ENCODE peak calls at places on chromosome 7, in ten cellular contexts. One of them, this sample, is unnamed.

GRCh38 chr7:43531700-43532099 is 51.2 kb upstream of the STK17A start:
- DNase-seq in A549: no peak
- DNase-seq in mucosa of descending colon: no peak
- DNase-seq in fibroblast of lung: no peak
- DNase-seq in AG10803: peak
- DNase-seq in AG04449: no peak
- DNase-seq in right cardiac atrium: no peak
- DNase-seq in hepatocyte: no peak
- DNase-seq in effector memory CD4-positive, alpha-beta T cell: no peak
- DNase-seq in testis: no peak
- DNase-seq in this sample: no peak

GRCh38 chr7:30478349-30479228 is at the start of gene NOD1:
- DNase-seq in A549: peak
- DNase-seq in mucosa of descending colon: peak
- DNase-seq in fibroblast of lung: peak
- DNase-seq in AG10803: peak
- DNase-seq in AG04449: no peak
- DNase-seq in right cardiac atrium: peak
- DNase-seq in hepatocyte: peak
- DNase-seq in effector memory CD4-positive, alpha-beta T cell: peak
- DNase-seq in testis: peak
- DNase-seq in this sample: no peak

GRCh38 chr7:155643804-155644177 is 670 bp upstream of the RBM33 start:
- DNase-seq in A549: peak
- DNase-seq in mucosa of descending colon: no peak
- DNase-seq in fibroblast of lung: peak
- DNase-seq in AG10803: no peak
- DNase-seq in AG04449: no peak
- DNase-seq in right cardiac atrium: no peak
- DNase-seq in hepatocyte: no peak
- DNase-seq in effector memory CD4-positive, alpha-beta T cell: no peak
- DNase-seq in testis: no peak
- DNase-seq in this sample: no peak

GRCh38 chr7:134448359-134449229 is 10.3 kb downstream of the AKR1B1 start:
- DNase-seq in A549: peak
- DNase-seq in mucosa of descending colon: no peak
- DNase-seq in fibroblast of lung: peak
- DNase-seq in AG10803: peak
- DNase-seq in AG04449: peak
- DNase-seq in right cardiac atrium: no peak
- DNase-seq in hepatocyte: no peak
- DNase-seq in effector memory CD4-positive, alpha-beta T cell: no peak
- DNase-seq in testis: no peak
- DNase-seq in this sample: peak

GRCh38 chr7:74505426-74506328 is 52.0 kb downstream of the GTF2IRD1 start:
- DNase-seq in A549: no peak
- DNase-seq in mucosa of descending colon: no peak
- DNase-seq in fibroblast of lung: no peak
- DNase-seq in AG10803: no peak
- DNase-seq in AG04449: no peak
- DNase-seq in right cardiac atrium: no peak
- DNase-seq in hepatocyte: peak
- DNase-seq in effector memory CD4-positive, alpha-beta T cell: no peak
- DNase-seq in testis: no peak
- DNase-seq in this sample: no peak

GRCh38 chr7:121547341-121548092 is 151.4 kb upstream of the FAM3C start:
- DNase-seq in A549: peak
- DNase-seq in mucosa of descending colon: peak
- DNase-seq in fibroblast of lung: peak
- DNase-seq in AG10803: peak
- DNase-seq in AG04449: no peak
- DNase-seq in right cardiac atrium: no peak
- DNase-seq in hepatocyte: peak
- DNase-seq in effector memory CD4-positive, alpha-beta T cell: no peak
- DNase-seq in testis: no peak
- DNase-seq in this sample: peak

GRCh38 chr7:3393862-3394261 is 92.8 kb downstream of the SDK1 start:
- DNase-seq in A549: no peak
- DNase-seq in mucosa of descending colon: no peak
- DNase-seq in fibroblast of lung: no peak
- DNase-seq in AG10803: no peak
- DNase-seq in AG04449: no peak
- DNase-seq in right cardiac atrium: no peak
- DNase-seq in hepatocyte: no peak
- DNase-seq in effector memory CD4-positive, alpha-beta T cell: no peak
- DNase-seq in testis: no peak
- DNase-seq in this sample: no peak

GRCh38 chr7:112290065-112290464 is 83.6 kb downstream of the ZNF277 start:
- DNase-seq in A549: no peak
- DNase-seq in mucosa of descending colon: no peak
- DNase-seq in fibroblast of lung: peak
- DNase-seq in AG10803: peak
- DNase-seq in AG04449: no peak
- DNase-seq in right cardiac atrium: no peak
- DNase-seq in hepatocyte: no peak
- DNase-seq in effector memory CD4-positive, alpha-beta T cell: no peak
- DNase-seq in testis: no peak
- DNase-seq in this sample: peak

GRCh38 chr7:7769712-7770111 is 51.3 kb upstream of the RPA3 start:
- DNase-seq in A549: no peak
- DNase-seq in mucosa of descending colon: no peak
- DNase-seq in fibroblast of lung: no peak
- DNase-seq in AG10803: no peak
- DNase-seq in AG04449: no peak
- DNase-seq in right cardiac atrium: no peak
- DNase-seq in hepatocyte: no peak
- DNase-seq in effector memory CD4-positive, alpha-beta T cell: no peak
- DNase-seq in testis: no peak
- DNase-seq in this sample: no peak

GRCh38 chr7:7771452-7771851 is 53.0 kb upstream of the RPA3 start:
- DNase-seq in A549: no peak
- DNase-seq in mucosa of descending colon: no peak
- DNase-seq in fibroblast of lung: peak
- DNase-seq in AG10803: no peak
- DNase-seq in AG04449: no peak
- DNase-seq in right cardiac atrium: no peak
- DNase-seq in hepatocyte: no peak
- DNase-seq in effector memory CD4-positive, alpha-beta T cell: no peak
- DNase-seq in testis: no peak
- DNase-seq in this sample: no peak

GRCh38 chr7:7770228-7770627 is 51.8 kb upstream of the RPA3 start:
- DNase-seq in A549: no peak
- DNase-seq in mucosa of descending colon: no peak
- DNase-seq in fibroblast of lung: peak
- DNase-seq in AG10803: peak
- DNase-seq in AG04449: no peak
- DNase-seq in right cardiac atrium: no peak
- DNase-seq in hepatocyte: no peak
- DNase-seq in effector memory CD4-positive, alpha-beta T cell: no peak
- DNase-seq in testis: no peak
- DNase-seq in this sample: peak

GRCh38 chr7:7773334-7774308 is 55.2 kb upstream of the RPA3 start:
- DNase-seq in A549: no peak
- DNase-seq in mucosa of descending colon: no peak
- DNase-seq in fibroblast of lung: no peak
- DNase-seq in AG10803: no peak
- DNase-seq in AG04449: no peak
- DNase-seq in right cardiac atrium: no peak
- DNase-seq in hepatocyte: no peak
- DNase-seq in effector memory CD4-positive, alpha-beta T cell: no peak
- DNase-seq in testis: no peak
- DNase-seq in this sample: no peak

DNA sequence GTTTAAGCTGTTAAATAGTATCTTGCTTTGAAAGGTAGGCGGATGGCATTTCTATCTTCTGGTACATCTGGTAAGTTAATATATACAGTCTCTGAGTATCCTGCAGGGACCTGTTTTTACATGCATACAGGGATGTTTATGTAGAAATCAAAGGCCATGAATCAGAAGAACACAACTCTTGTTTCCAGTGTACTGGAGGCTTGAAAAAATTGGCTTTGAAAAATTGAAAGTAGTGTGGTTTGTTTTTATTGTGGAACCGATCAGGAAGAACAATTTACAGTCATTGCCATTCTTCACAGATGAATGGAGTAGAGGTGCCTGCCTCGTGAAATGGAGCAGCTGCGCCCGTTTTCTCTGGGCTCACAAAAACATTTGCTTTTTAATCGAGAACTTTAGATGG is 54.0 kb upstream of the RPA3 start:
- DNase-seq in A549: no peak
- DNase-seq in mucosa of descending colon: no peak
- DNase-seq in fibroblast of lung: peak
- DNase-seq in AG10803: no peak
- DNase-seq in AG04449: no peak
- DNase-seq in right cardiac atrium: no peak
- DNase-seq in hepatocyte: no peak
- DNase-seq in effector memory CD4-positive, alpha-beta T cell: no peak
- DNase-seq in testis: no peak
- DNase-seq in this sample: peak
- H3K4me3 ChIP-seq in A549: no peak
- H3K4me3 ChIP-seq in mucosa of descending colon: no peak
- H3K4me3 ChIP-seq in fibroblast of lung: no peak
- H3K4me3 ChIP-seq in AG10803: no peak
- H3K4me3 ChIP-seq in AG04449: no peak
- H3K4me3 ChIP-seq in right cardiac atrium: no peak
- H3K4me3 ChIP-seq in hepatocyte: no peak
- H3K4me3 ChIP-seq in effector memory CD4-positive, alpha-beta T cell: peak
- H3K4me3 ChIP-seq in testis: no peak
- H3K4me3 ChIP-seq in this sample: peak

GRCh38 chr7:4790516-4790991 is 15.1 kb downstream of the AP5Z1 start:
- DNase-seq in A549: no peak
- DNase-seq in mucosa of descending colon: no peak
- DNase-seq in fibroblast of lung: no peak
- DNase-seq in AG10803: no peak
- DNase-seq in AG04449: no peak
- DNase-seq in right cardiac atrium: no peak
- DNase-seq in hepatocyte: no peak
- DNase-seq in effector memory CD4-positive, alpha-beta T cell: no peak
- DNase-seq in testis: no peak
- DNase-seq in this sample: no peak

GRCh38 chr7:4791101-4791737 is 15.8 kb downstream of the AP5Z1 start:
- DNase-seq in A549: no peak
- DNase-seq in mucosa of descending colon: no peak
- DNase-seq in fibroblast of lung: no peak
- DNase-seq in AG10803: no peak
- DNase-seq in AG04449: no peak
- DNase-seq in right cardiac atrium: no peak
- DNase-seq in hepatocyte: no peak
- DNase-seq in effector memory CD4-positive, alpha-beta T cell: no peak
- DNase-seq in testis: no peak
- DNase-seq in this sample: no peak

GRCh38 chr7:4794591-4795350 is 19.3 kb downstream of the AP5Z1 start:
- DNase-seq in A549: no peak
- DNase-seq in mucosa of descending colon: no peak
- DNase-seq in fibroblast of lung: peak
- DNase-seq in AG10803: peak
- DNase-seq in AG04449: no peak
- DNase-seq in right cardiac atrium: no peak
- DNase-seq in hepatocyte: no peak
- DNase-seq in effector memory CD4-positive, alpha-beta T cell: no peak
- DNase-seq in testis: no peak
- DNase-seq in this sample: no peak

GRCh38 chr7:4791738-4792536 is 16.5 kb downstream of the AP5Z1 start:
- DNase-seq in A549: no peak
- DNase-seq in mucosa of descending colon: peak
- DNase-seq in fibroblast of lung: peak
- DNase-seq in AG10803: peak
- DNase-seq in AG04449: no peak
- DNase-seq in right cardiac atrium: peak
- DNase-seq in hepatocyte: peak
- DNase-seq in effector memory CD4-positive, alpha-beta T cell: peak
- DNase-seq in testis: peak
- DNase-seq in this sample: no peak

DNA sequence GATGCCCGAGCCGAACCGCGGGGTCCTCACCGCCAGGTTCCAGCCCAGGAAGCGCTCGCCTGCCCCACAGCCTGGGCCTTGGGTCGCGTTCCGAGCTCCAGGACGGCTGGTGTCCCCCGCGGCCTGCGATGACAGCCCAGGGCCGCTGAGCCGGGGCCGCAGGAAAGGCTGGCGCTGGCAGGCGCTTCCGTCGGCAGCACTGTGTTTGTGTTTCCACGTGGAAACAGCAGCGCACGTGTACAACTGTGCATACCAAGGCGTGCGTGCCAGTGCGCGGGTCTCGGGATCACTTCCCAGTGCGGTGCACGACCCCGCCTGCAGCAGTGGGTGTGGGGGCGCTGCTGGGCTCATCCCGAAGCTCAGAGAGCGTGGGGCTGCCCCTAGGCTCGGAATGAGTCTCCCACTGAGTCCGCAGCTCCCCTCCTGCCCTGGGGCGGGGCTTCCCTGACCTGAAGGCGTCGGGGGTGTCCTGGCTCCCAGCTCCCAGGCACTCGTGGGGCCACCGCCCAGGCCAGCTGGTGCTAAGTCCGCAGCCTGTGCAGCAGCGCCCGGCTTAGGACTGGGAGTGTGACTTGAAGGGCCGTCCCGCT is 17.2 kb downstream of the AP5Z1 start:
- DNase-seq in A549: no peak
- DNase-seq in mucosa of descending colon: peak
- DNase-seq in fibroblast of lung: peak
- DNase-seq in AG10803: peak
- DNase-seq in AG04449: no peak
- DNase-seq in right cardiac atrium: no peak
- DNase-seq in hepatocyte: no peak
- DNase-seq in effector memory CD4-positive, alpha-beta T cell: no peak
- DNase-seq in testis: peak
- DNase-seq in this sample: no peak
- H3K4me3 ChIP-seq in A549: no peak
- H3K4me3 ChIP-seq in mucosa of descending colon: no peak
- H3K4me3 ChIP-seq in fibroblast of lung: no peak
- H3K4me3 ChIP-seq in AG10803: peak
- H3K4me3 ChIP-seq in AG04449: peak
- H3K4me3 ChIP-seq in right cardiac atrium: peak
- H3K4me3 ChIP-seq in hepatocyte: no peak
- H3K4me3 ChIP-seq in effector memory CD4-positive, alpha-beta T cell: peak
- H3K4me3 ChIP-seq in testis: peak
- H3K4me3 ChIP-seq in this sample: peak

GRCh38 chr7:135747366-135747765 is 1.2 kb downstream of the FAM180A start:
- DNase-seq in A549: no peak
- DNase-seq in mucosa of descending colon: no peak
- DNase-seq in fibroblast of lung: no peak
- DNase-seq in AG10803: peak
- DNase-seq in AG04449: no peak
- DNase-seq in right cardiac atrium: no peak
- DNase-seq in hepatocyte: no peak
- DNase-seq in effector memory CD4-positive, alpha-beta T cell: no peak
- DNase-seq in testis: no peak
- DNase-seq in this sample: no peak
- H3K4me3 ChIP-seq in A549: no peak
- H3K4me3 ChIP-seq in mucosa of descending colon: no peak
- H3K4me3 ChIP-seq in fibroblast of lung: peak
- H3K4me3 ChIP-seq in AG10803: peak
- H3K4me3 ChIP-seq in AG04449: no peak
- H3K4me3 ChIP-seq in right cardiac atrium: no peak
- H3K4me3 ChIP-seq in hepatocyte: no peak
- H3K4me3 ChIP-seq in effector memory CD4-positive, alpha-beta T cell: no peak
- H3K4me3 ChIP-seq in testis: no peak
- H3K4me3 ChIP-seq in this sample: no peak

DNA sequence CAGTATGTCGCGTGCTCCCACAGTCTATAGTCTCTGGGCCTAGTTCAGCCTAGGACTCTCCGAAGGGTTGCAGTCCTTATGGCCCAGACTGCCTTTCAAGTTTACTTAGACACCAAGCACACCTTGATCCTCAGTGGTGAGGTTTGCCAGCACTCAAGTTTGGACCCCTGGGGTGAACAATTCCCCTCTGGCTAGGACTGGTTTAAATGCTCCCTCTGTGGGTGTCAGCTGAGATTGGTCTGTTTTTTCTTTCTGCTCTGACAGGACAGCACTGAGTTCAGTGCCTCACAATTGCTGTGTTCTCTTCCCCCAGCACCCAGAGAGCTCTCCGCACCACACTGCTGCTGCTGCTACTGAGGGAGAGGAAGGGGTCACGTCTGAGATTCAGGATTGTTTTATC is 31.9 kb upstream of the AGR3 start:
- DNase-seq in A549: no peak
- DNase-seq in mucosa of descending colon: no peak
- DNase-seq in fibroblast of lung: no peak
- DNase-seq in AG10803: no peak
- DNase-seq in AG04449: no peak
- DNase-seq in right cardiac atrium: no peak
- DNase-seq in hepatocyte: no peak
- DNase-seq in effector memory CD4-positive, alpha-beta T cell: no peak
- DNase-seq in testis: no peak
- DNase-seq in this sample: no peak
- H3K4me3 ChIP-seq in A549: no peak
- H3K4me3 ChIP-seq in mucosa of descending colon: no peak
- H3K4me3 ChIP-seq in fibroblast of lung: no peak
- H3K4me3 ChIP-seq in AG10803: no peak
- H3K4me3 ChIP-seq in AG04449: no peak
- H3K4me3 ChIP-seq in right cardiac atrium: no peak
- H3K4me3 ChIP-seq in hepatocyte: no peak
- H3K4me3 ChIP-seq in effector memory CD4-positive, alpha-beta T cell: no peak
- H3K4me3 ChIP-seq in testis: no peak
- H3K4me3 ChIP-seq in this sample: no peak

This sample was measured in skeletal muscle cell.